ENCODE peak calls at places on chromosomes 13 and 19, in four cellular contexts. O, E, R and G are unnamed samples.

GRCh38 chr19:47049307-47049700 is 880 bp upstream of the TMEM160 start:
- DNase-seq in O (no peak), E (no peak), R (no peak), G (no peak)

GRCh38 chr19:34324320-34324719 is 40.7 kb upstream of the GPI start:
- DNase-seq in O (no peak), E (no peak), R (no peak), G (no peak)

GRCh38 chr19:1172353-1173159 is 1.5 kb downstream of the SBNO2 start:
- DNase-seq in O (no peak), E (no peak), R (no peak), G (peak)

GRCh38 chr13:109105899-109106298 is 476.5 kb downstream of the MYO16 start:
- DNase-seq in O (no peak), E (no peak), R (no peak), G (no peak)

GRCh38 chr13:48500652-48501197 is 32.2 kb downstream of the RCBTB2 start:
- DNase-seq in O (peak), E (no peak), R (no peak), G (no peak)

GRCh38 chr13:68050746-68051145 is 820.6 kb upstream of the PCDH9 start:
- DNase-seq in O (no peak), E (no peak), R (no peak), G (no peak)

GRCh38 chr19:13573268-13573667 is 67.0 kb upstream of the CACNA1A start:
- DNase-seq in O (no peak), E (no peak), R (no peak), G (no peak)

GRCh38 chr13:60261432-60262351 is 98.0 kb upstream of the DIAPH3 start:
- DNase-seq in O (no peak), E (no peak), R (no peak), G (no peak)

GRCh38 chr19:29678484-29679106 is 13.3 kb downstream of the PLEKHF1 start:
- DNase-seq in O (peak), E (no peak), R (no peak), G (peak)

GRCh38 chr13:105937451-105937850 is 598.0 kb downstream of the EFNB2 start:
- DNase-seq in O (no peak), E (no peak), R (no peak), G (peak)

GRCh38 chr19:44142014-44142523 is 715 bp downstream of the ZNF234 start:
- DNase-seq in O (peak), E (peak), R (no peak), G (no peak)

GRCh38 chr13:111318396-111318795 is 2.0 kb upstream of the TEX29 start:
- DNase-seq in O (no peak), E (no peak), R (no peak), G (no peak)

GRCh38 chr13:111316161-111316730 is 4.2 kb upstream of the TEX29 start:
- DNase-seq in O (no peak), E (no peak), R (no peak), G (no peak)

GRCh38 chr13:111315347-111315995 is 5.0 kb upstream of the TEX29 start:
- DNase-seq in O (no peak), E (no peak), R (no peak), G (no peak)

GRCh38 chr13:111317571-111318360 is 2.7 kb upstream of the TEX29 start:
- DNase-seq in O (no peak), E (no peak), R (no peak), G (no peak)

DNA sequence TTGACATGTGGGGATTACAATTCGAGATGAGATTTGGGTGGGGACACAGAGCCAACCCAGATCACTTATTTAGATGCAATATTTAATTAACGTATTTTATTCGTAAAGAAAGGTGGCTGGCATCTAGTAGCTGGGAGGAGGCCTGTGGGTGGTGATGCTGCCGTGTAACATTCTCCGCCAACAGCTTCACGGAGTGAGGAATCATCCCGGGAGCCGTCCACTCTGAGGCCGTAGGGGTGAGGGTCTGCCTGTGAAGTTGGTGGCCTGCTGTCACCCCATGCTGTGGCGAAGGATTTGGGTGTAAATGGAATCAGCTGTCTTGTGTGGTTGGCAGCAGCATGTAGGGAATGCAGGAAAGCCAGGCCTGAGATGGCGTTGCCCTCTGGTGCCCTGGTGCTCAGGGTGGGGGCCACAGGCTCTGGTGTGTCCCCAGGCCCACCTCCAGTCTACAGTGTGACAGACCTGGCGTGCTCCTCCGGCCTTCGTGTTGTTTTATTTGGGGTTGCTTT is 3.3 kb upstream of the TEX29 start:
- DNase-seq in O (no peak), E (no peak), R (no peak), G (no peak)
- TF ChIP-seq NFIC in O (no peak), E (no peak), R (no peak), G (no peak)

GRCh38 chr13:37811441-37811840 is 58.1 kb downstream of the TRPC4 start:
- DNase-seq in O (no peak), E (no peak), R (no peak), G (no peak)
- TF ChIP-seq NFIC in O (no peak), E (no peak), R (no peak), G (no peak)

GRCh38 chr13:49976314-49977258 is 20.3 kb upstream of the TRIM13 start:
- DNase-seq in O (peak), E (peak), R (peak), G (peak)
- TF ChIP-seq NFIC in O (no peak), E (no peak), R (no peak), G (no peak)

GRCh38 chr13:26529441-26529840 is 28.0 kb upstream of the WASF3 start:
- DNase-seq in O (peak), E (peak), R (no peak), G (no peak)
- TF ChIP-seq NFIC in O (no peak), E (no peak), R (no peak), G (no peak)

DNA sequence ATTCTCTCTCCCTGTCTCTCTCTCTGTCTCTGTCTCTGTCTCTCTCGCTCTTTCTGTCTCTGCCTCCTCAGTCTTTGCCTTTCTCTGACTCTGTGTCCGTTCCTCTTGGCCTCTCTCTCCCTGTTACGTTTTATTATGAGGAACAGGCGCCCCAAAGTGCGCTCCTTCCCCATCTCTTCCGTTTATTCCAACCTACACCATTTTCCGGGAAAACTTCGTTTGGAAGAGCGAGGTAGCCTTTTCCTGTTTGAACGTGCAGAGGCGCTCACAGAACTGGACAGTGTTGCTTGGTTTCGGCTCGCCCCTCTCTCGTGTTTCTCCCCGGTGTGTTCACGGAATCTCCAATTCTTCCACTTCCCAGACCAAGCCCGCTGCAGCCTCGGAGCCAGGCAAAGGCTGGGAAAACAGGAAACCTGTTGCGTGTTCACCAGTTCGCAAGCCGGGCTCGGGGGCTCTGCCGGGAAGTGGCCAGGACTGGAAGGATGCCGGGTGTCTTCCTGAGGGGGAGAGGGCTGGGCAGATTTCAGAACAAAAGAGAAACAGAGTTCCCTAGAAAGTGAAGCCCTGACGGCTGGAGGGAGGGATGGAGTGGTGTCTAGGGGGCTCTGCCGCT is 605 bp downstream of the TMEM255B start:
- DNase-seq in O (no peak), E (no peak), R (no peak), G (peak)
- TF ChIP-seq NFIC in O (no peak), E (no peak), R (no peak), G (no peak)

GRCh38 chr13:49584771-49585182 is 581 bp downstream of the RCBTB1 start:
- DNase-seq in O (no peak), E (no peak), R (no peak), G (no peak)

GRCh38 chr13:49586717-49587116 is 1.4 kb upstream of the RCBTB1 start:
- DNase-seq in O (peak), E (no peak), R (no peak), G (no peak)

GRCh38 chr13:49580980-49581680 is 4.2 kb downstream of the RCBTB1 start:
- DNase-seq in O (no peak), E (no peak), R (no peak), G (no peak)

GRCh38 chr13:49587311-49587847 is 2.0 kb upstream of the RCBTB1 start:
- DNase-seq in O (peak), E (no peak), R (no peak), G (no peak)

GRCh38 chr13:49585220-49586157 is at the start of gene RCBTB1:
- DNase-seq in O (peak), E (peak), R (no peak), G (peak)
- TF ChIP-seq NFIC in O (no peak), E (peak), R (no peak), G (peak)

DNA sequence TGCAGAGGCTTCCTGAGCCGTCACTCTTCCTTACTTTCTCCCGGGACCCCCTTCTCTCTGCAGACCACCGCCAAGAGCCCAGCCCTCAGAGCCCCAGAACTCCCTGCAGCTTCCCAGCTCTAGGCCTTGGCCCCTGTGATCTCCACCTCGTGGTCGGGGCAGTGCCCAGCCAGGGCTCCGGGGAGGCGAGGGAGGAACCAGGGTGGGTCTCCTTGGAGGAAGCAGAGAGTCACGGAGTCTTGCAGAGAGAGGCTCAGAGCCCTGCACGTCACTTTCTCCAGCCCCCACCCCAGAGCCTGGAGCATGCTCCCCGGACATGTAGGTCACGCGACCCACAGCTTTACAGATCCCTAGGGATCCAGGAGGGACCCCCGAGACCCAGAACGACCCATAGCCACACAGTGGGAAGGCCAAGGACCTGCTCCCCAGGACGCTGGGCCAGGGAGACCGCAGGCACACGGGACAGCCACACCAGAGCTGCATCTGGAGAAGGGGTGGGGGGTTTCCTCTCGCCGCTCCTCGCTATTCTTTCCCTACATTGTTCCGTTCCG is 11.9 kb downstream of the GADD45B start:
- DNase-seq in O (no peak), E (no peak), R (no peak), G (no peak)
- TF ChIP-seq NFIC in O (no peak), E (no peak), R (no peak), G (no peak)

DNA sequence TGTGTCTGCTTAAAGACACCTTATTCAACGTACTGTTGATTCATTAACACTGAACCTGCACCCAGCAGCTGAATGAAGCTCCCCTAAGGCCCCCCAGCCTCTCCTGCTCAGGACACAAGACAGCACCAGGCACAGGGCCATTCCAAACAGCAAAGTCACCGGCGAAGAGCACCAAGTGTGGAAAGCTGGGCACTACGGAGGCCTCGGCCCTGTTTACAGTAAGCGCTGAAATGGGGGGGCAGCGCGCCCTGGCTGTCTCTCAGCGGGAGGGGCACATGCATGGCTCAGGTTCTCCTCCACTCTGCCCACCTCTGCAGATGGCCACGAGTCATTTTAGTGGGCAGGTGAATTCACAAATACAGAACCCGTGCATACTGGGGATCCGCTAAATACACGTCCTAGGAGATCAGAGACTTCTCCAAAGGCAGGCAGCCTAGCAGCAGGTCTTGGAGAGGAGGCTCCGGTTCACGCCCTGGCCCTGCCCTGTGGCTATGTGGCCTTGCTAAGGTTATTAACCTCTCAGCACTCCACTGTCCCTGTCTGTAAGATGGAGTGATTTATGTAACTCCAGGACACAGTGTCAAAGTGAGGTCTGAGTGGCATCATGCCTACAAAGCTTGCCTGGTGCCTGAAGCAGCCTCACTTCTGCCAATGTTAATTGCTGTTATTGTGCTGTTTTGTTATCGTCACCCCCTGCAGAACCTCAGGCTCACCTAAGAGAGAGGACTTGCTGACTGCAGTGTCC is 207.4 kb upstream of the SOX1 start:
- DNase-seq in O (no peak), E (no peak), R (no peak), G (no peak)
- TF ChIP-seq NFIC in O (no peak), E (no peak), R (no peak), G (no peak)

DNA sequence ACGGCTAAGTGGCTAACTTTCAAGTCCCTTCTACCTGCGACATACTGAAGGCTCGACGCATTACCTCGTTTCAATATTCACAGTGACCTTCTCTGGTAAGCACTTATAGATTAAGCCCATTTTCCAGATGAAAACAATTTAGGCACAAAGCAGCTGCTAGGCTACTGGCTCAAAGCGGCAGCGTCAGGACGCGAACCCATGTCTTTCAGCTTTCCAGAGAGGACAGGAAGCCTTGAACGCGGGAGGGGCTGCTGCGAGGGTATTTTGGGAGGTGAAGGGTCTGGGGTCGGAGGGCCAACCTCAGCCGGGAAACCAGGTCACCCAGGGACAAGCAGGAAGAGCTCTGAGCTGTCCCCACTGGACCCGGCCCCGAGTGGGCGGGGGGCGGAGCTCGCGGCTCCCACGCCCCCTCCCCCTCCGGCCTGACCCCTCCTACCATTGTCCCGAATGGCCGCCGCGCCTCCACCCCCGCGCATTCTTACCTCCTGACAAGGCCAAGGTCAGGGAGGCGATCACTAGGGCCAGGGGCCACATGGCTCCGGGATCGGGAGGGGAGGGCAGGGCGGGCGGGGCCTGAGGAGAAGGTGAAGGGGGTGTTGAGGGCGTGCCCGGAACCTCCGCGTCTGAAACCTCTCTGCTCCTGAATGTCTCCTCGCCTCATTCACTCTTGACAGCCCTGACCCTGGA is at the start of gene KLK13:
- DNase-seq in O (no peak), E (peak), R (no peak), G (no peak)
- TF ChIP-seq NFIC in O (no peak), E (peak), R (no peak), G (no peak)